ENCODE peak calls at places on chromosomes 7 and 10, in eight cellular contexts. O is transverse colon, L is tibial nerve, A is PC-3, M is neural progenitor cell, R is left ventricle myocardium inferior, J is psoas muscle, W is lung. B is an unnamed sample.

GRCh38 chr10:33506838-33507661 is 172.6 kb upstream of the NRP1 start:
- DNase-seq in O (no peak), L (no peak), A (no peak), M (no peak), R (no peak), J (no peak), W (no peak), B (no peak)

GRCh38 chr7:140358771-140359095 is 39.6 kb downstream of the SLC37A3 start:
- DNase-seq in O (no peak), L (no peak), A (no peak), M (no peak), R (no peak), J (no peak), W (no peak), B (no peak)

GRCh38 chr7:155843426-155844018 is 31.3 kb upstream of the SHH start:
- DNase-seq in O (no peak), L (no peak), A (no peak), M (no peak), R (no peak), J (no peak), W (no peak), B (no peak)

GRCh38 chr10:89275383-89275782 is 23.8 kb upstream of the LIPA start:
- DNase-seq in O (no peak), L (no peak), A (peak; percentile 79), M (no peak), R (no peak), J (no peak), W (peak; percentile 69), B (peak; percentile 63)

GRCh38 chr7:150744041-150744656 is 6.9 kb downstream of the GIMAP5 start:
- DNase-seq in O (no peak), L (no peak), A (no peak), M (no peak), R (no peak), J (no peak), W (no peak), B (no peak)

GRCh38 chr7:21064698-21065648 is 278.3 kb upstream of the SP8 start:
- DNase-seq in O (no peak), L (no peak), A (peak; percentile 86), M (no peak), R (no peak), J (no peak), W (no peak), B (no peak)

GRCh38 chr7:139361523-139361922 is 1.8 kb downstream of the LUC7L2 start:
- DNase-seq in O (no peak), L (no peak), A (no peak), M (no peak), R (no peak), J (no peak), W (no peak), B (no peak)

GRCh38 chr7:128443817-128444216 is 11.9 kb upstream of the HILPDA start:
- DNase-seq in O (no peak), L (no peak), A (no peak), M (no peak), R (no peak), J (no peak), W (no peak), B (no peak)

GRCh38 chr7:146146866-146147265 is 30.3 kb downstream of the CNTNAP2 start:
- DNase-seq in O (no peak), L (no peak), A (peak; percentile 32), M (no peak), R (no peak), J (no peak), W (no peak), B (no peak)

GRCh38 chr7:134438946-134439345 is 20.0 kb downstream of the AKR1B1 start:
- DNase-seq in O (no peak), L (no peak), A (no peak), M (no peak), R (no peak), J (no peak), W (no peak), B (no peak)

GRCh38 chr10:122559228-122559627 is 1.3 kb upstream of the DMBT1 start:
- DNase-seq in O (no peak), L (no peak), A (peak; percentile 43), M (no peak), R (no peak), J (no peak), W (no peak), B (no peak)

GRCh38 chr7:36962367-36962766 is 238.1 kb upstream of the AOAH start:
- DNase-seq in O (no peak), L (no peak), A (no peak), M (no peak), R (no peak), J (no peak), W (no peak), B (no peak)

GRCh38 chr7:32935558-32935957 is 21.7 kb upstream of the FKBP9 start:
- DNase-seq in O (no peak), L (no peak), A (no peak), M (no peak), R (no peak), J (no peak), W (no peak), B (no peak)

GRCh38 chr10:17349009-17349349 is 105.4 kb downstream of the ST8SIA6 start:
- DNase-seq in O (no peak), L (no peak), A (no peak), M (no peak), R (no peak), J (no peak), W (no peak), B (no peak)

GRCh38 chr10:120041807-120042545 is 149.4 kb downstream of the SEC23IP start:
- DNase-seq in O (no peak), L (no peak), A (no peak), M (peak; percentile 55), R (no peak), J (no peak), W (no peak), B (no peak)

GRCh38 chr10:75170215-75170614 is 40.4 kb upstream of the VDAC2 start:
- DNase-seq in O (no peak), L (no peak), A (no peak), M (no peak), R (no peak), J (no peak), W (no peak), B (no peak)

GRCh38 chr7:121473645-121474300 is 77.7 kb upstream of the FAM3C start:
- DNase-seq in O (peak; percentile 24), L (no peak), A (no peak), M (no peak), R (no peak), J (no peak), W (no peak), B (no peak)

GRCh38 chr10:62582804-62583208 is 208.6 kb downstream of the ZNF365 start:
- DNase-seq in O (peak; percentile 42), L (peak; percentile 63), A (peak; percentile 86), M (no peak), R (peak; percentile 77), J (peak; percentile 77), W (peak; percentile 46), B (no peak)

GRCh38 chr7:127890726-127891125 is 140.5 kb downstream of the LRRC4 start:
- DNase-seq in O (no peak), L (no peak), A (no peak), M (no peak), R (no peak), J (no peak), W (no peak), B (no peak)

DNA sequence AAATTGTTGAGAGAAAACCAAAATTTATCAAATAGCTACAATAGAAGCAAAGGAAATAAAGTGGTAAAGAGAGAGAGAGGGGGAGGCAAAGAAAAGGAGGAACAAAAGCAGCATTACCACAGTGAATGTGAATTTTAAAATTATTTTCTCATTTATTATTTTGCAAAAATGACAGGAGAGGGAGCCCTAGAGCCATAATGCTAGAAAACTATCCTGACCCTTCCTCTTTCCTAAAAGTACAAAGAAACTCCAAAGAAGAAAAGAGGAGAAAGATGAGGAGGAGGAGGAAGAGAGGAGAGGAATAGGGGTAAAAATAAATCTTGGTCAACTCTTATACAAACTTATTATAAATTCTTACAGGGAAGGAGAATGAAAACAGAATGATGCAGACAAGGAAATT is 921.5 kb downstream of the NRG3 start:
- DNase-seq in O (no peak), L (no peak), A (no peak), M (no peak), R (no peak), J (no peak), W (no peak), B (no peak)
- TF ChIP-seq CTCF in O (no peak), L (peak; percentile 28), A (peak; percentile 43), M (peak; percentile 50), R (peak; percentile 46), J (no peak), W (no peak), B (no peak)

GRCh38 chr10:133161486-133162051 is 1.6 kb downstream of the KNDC1 start:
- DNase-seq in O (no peak), L (no peak), A (peak; percentile 4), M (peak; percentile 23), R (no peak), J (no peak), W (no peak), B (no peak)

GRCh38 chr10:133162178-133162909 is 2.3 kb downstream of the KNDC1 start:
- DNase-seq in O (no peak), L (no peak), A (no peak), M (no peak), R (no peak), J (no peak), W (peak; percentile 56), B (no peak)

GRCh38 chr10:133159950-133160812 is at the start of gene KNDC1:
- DNase-seq in O (no peak), L (no peak), A (no peak), M (peak; percentile 79), R (no peak), J (no peak), W (no peak), B (no peak)

GRCh38 chr10:133159611-133159949 is 439 bp upstream of the KNDC1 start:
- DNase-seq in O (no peak), L (no peak), A (no peak), M (peak; percentile 29), R (no peak), J (no peak), W (no peak), B (no peak)

GRCh38 chr10:133160813-133161471 is 923 bp downstream of the KNDC1 start:
- DNase-seq in O (no peak), L (no peak), A (no peak), M (peak; percentile 54), R (no peak), J (no peak), W (no peak), B (no peak)
- H3K27ac ChIP-seq in O (no peak overlapping the region), L (no peak overlapping the region), A (no peak overlapping the region), M (no peak overlapping the region), R (no peak overlapping the region), J (no peak overlapping the region), W (no peak overlapping the region), B (no peak overlapping the region)

GRCh38 chr10:63671317-63671937 is 150.2 kb downstream of the REEP3 start:
- DNase-seq in O (no peak), L (no peak), A (no peak), M (no peak), R (no peak), J (no peak), W (no peak), B (no peak)
- TF ChIP-seq CTCF in O (no peak), L (no peak), A (peak; percentile 22), M (no peak), R (no peak), J (no peak), W (no peak), B (peak; percentile 12)

DNA sequence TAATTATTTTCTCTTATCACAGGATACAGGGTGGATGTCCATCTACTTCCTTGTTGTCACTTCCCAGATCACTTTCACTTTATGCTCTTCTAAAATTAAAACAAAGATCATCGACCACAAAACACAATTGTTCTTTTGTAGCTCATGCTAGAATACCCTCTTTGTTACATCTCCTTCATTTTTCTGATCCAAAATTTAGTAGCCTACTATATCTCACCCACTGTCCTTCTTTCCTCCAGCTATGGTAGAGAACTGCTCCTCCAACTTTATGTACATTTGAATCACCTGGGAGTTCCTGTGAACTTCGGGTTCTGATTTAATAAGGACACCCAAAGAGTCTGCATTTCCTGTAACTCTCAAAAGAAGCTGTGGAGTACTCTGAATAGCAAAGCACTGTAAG is 1.2 kb upstream of the AHR start:
- DNase-seq in O (no peak), L (no peak), A (no peak), M (no peak), R (no peak), J (no peak), W (no peak), B (no peak)
- H3K27ac ChIP-seq in O (peak overlapping the region; percentile 98), L (peak overlapping the region; percentile 98), A (no peak overlapping the region), M (no peak overlapping the region), R (peak overlapping the region; percentile 97), J (peak overlapping the region; percentile 48), W (peak overlapping the region; percentile 50), B (no peak overlapping the region)